ENCODE peak calls at places on chromosomes 4 and X, in four cellular contexts. E is fibroblast of gingiva, I is cardiac muscle cell, D is ascending aorta. F is an unnamed sample.

GRCh38 chrX:72409993-72410392 is 104.3 kb upstream of the CITED1 start:
- DNase-seq in E (no peak), I (no peak), D (no peak), F (no peak)

GRCh38 chrX:63250253-63250868 is 100.8 kb downstream of the SPIN4 start:
- DNase-seq in E (peak; percentile 67), I (peak; percentile 81), D (no peak), F (peak; percentile 82)

GRCh38 chrX:55714111-55714510 is 3.4 kb upstream of the RRAGB start:
- DNase-seq in E (no peak), I (no peak), D (no peak), F (no peak)

GRCh38 chr4:42216569-42216968 is 64.1 kb upstream of the BEND4 start:
- DNase-seq in E (no peak), I (no peak), D (no peak), F (no peak)

GRCh38 chr4:77636902-77637301 is 31.3 kb downstream of the CXCL13 start:
- DNase-seq in E (peak; percentile 42), I (no peak), D (no peak), F (no peak)

GRCh38 chr4:94332983-94333590 is 9.5 kb downstream of the HPGDS start:
- DNase-seq in E (no peak), I (peak; percentile 36), D (no peak), F (peak; percentile 27)

GRCh38 chrX:19535481-19535880 is 20.2 kb upstream of the MAP3K15 start:
- DNase-seq in E (peak; percentile 21), I (peak; percentile 23), D (no peak), F (peak; percentile 53)

GRCh38 chrX:9656277-9656676 is 109.4 kb downstream of the GPR143 start:
- DNase-seq in E (peak; percentile 7), I (no peak), D (no peak), F (no peak)

GRCh38 chrX:3449287-3449686 is 102.8 kb upstream of the MXRA5 start:
- DNase-seq in E (peak; percentile 71), I (no peak), D (no peak), F (no peak)

GRCh38 chrX:149079805-149080406 is 425.2 kb downstream of the IDS start:
- DNase-seq in E (no peak), I (no peak), D (no peak), F (no peak)

GRCh38 chr4:24885342-24885741 is 27.5 kb downstream of the CCDC149 start:
- DNase-seq in E (no peak), I (no peak), D (no peak), F (peak; percentile 5)

GRCh38 chr4:19152264-19152663 is 1099.4 kb upstream of the SLIT2 start:
- DNase-seq in E (no peak), I (no peak), D (no peak), F (no peak)

GRCh38 chr4:6298852-6299251 is 29.2 kb downstream of the WFS1 start:
- DNase-seq in E (no peak), I (no peak), D (no peak), F (no peak)

GRCh38 chr4:15765910-15766703 is 12.0 kb upstream of the CD38 start:
- DNase-seq in E (no peak), I (no peak), D (no peak), F (no peak)

GRCh38 chr4:2364654-2365053 is 53.8 kb downstream of the ZFYVE28 start:
- DNase-seq in E (peak; percentile 62), I (no peak), D (peak; percentile 67), F (no peak)

GRCh38 chr4:14449308-14449707 is 553.0 kb upstream of the CPEB2 start:
- DNase-seq in E (no peak), I (no peak), D (no peak), F (no peak)

GRCh38 chr4:130568746-130569145 is 1472.8 kb downstream of the C4orf33 start:
- DNase-seq in E (no peak), I (no peak), D (no peak), F (no peak)

GRCh38 chrX:45751156-45751555 is 550.5 kb upstream of the DIPK2B start:
- DNase-seq in E (no peak), I (no peak), D (no peak), F (peak; percentile 61)

GRCh38 chrX:96311366-96311765 is 373.3 kb upstream of the DIAPH2 start:
- DNase-seq in E (no peak), I (no peak), D (no peak), F (no peak)

GRCh38 chrX:77404318-77404878 is 42.8 kb upstream of the FGF16 start:
- DNase-seq in E (no peak), I (no peak), D (no peak), F (no peak)

GRCh38 chr4:73869130-73870055 is at the start of gene CXCL1:
- DNase-seq in E (peak; percentile 73), I (peak; percentile 56), D (no peak), F (peak; percentile 75)

GRCh38 chr4:90317785-90318184 is 190.6 kb downstream of the CCSER1 start:
- DNase-seq in E (peak; percentile 92), I (no peak), D (no peak), F (no peak)

GRCh38 chrX:155027509-155028066 is 944 bp downstream of the FUNDC2 start:
- DNase-seq in E (peak; percentile 87), I (no peak), D (no peak), F (peak; percentile 63)

GRCh38 chr4:38675167-38676121 is 11.4 kb downstream of the KLF3 start:
- DNase-seq in E (peak; percentile 63), I (peak; percentile 86), D (peak; percentile 92), F (peak; percentile 83)

GRCh38 chr4:23373269-23373668 is 516.6 kb downstream of the PPARGC1A start:
- DNase-seq in E (no peak), I (peak; percentile 87), D (no peak), F (peak; percentile 80)

GRCh38 chrX:118437283-118437682 is 58.3 kb upstream of the DOCK11 start:
- DNase-seq in E (peak; percentile 71), I (no peak), D (no peak), F (no peak)

GRCh38 chr4:106201373-106201772 is 114.6 kb downstream of the TBCK start:
- DNase-seq in E (peak; percentile 3), I (peak; percentile 37), D (no peak), F (peak; percentile 38)

F was measured in SK-MEL-5.